ENCODE peak calls at places on chromosomes 16 and 17, in five cellular contexts. M is lung, B is AG08396, X is kidney glomerular epithelial cell, N is GM12865. Z is an unnamed sample.

GRCh38 chr16:19135896-19136438 is 22.2 kb downstream of the ITPRIPL2 start:
- DNase-seq in N (no peak), B (no peak), M (peak; percentile 49), X (no peak), Z (no peak)

GRCh38 chr16:85612191-85612800 is 826 bp upstream of the GSE1 start:
- DNase-seq in B (peak; percentile 97), N (peak; percentile 44), X (peak; percentile 88), M (peak; percentile 93), Z (peak; percentile 52)

GRCh38 chr16:58885528-58886170 is 151.5 kb upstream of the GOT2 start:
- DNase-seq in B (no peak), N (peak; percentile 16), M (no peak), X (no peak), Z (no peak)

GRCh38 chr17:68238488-68238887 is 9.4 kb upstream of the AMZ2 start:
- DNase-seq in M (no peak), X (no peak), B (no peak), N (peak; percentile 41), Z (no peak)

GRCh38 chr17:78351449-78352006 is 8.3 kb downstream of the SOCS3 start:
- DNase-seq in M (peak; percentile 92), X (no peak), N (no peak), B (peak; percentile 87), Z (no peak)

GRCh38 chr17:62216847-62217246 is 151.8 kb upstream of the MED13 start:
- DNase-seq in N (no peak), X (no peak), M (no peak), B (no peak), Z (no peak)

GRCh38 chr16:74654536-74654935 is 12.1 kb downstream of the RFWD3 start:
- DNase-seq in B (no peak), N (no peak), X (no peak), M (no peak), Z (no peak)

GRCh38 chr17:79176792-79177601 is 102.4 kb downstream of the ENGASE start:
- DNase-seq in M (no peak), B (no peak), X (no peak), N (no peak), Z (no peak)

GRCh38 chr17:1449412-1449967 is 6.5 kb downstream of the CRK start:
- DNase-seq in X (no peak), M (peak; percentile 42), N (no peak), B (no peak), Z (no peak)

GRCh38 chr17:64196626-64197025 is 66.4 kb downstream of the TEX2 start:
- DNase-seq in N (no peak), M (no peak), X (no peak), B (peak; percentile 41), Z (no peak)

GRCh38 chr16:9503251-9503986 is 412.0 kb downstream of the HAPSTR1 start:
- DNase-seq in X (no peak), B (no peak), M (no peak), N (no peak), Z (no peak)

GRCh38 chr17:3400008-3400407 is 1.8 kb upstream of the OR1E1 start:
- DNase-seq in M (no peak), B (no peak), X (no peak), N (no peak), Z (no peak)

GRCh38 chr17:81387235-81388060 is 7.8 kb upstream of the BAHCC1 start:
- DNase-seq in B (peak; percentile 82), X (no peak), M (peak; percentile 63), N (peak; percentile 18), Z (no peak)

GRCh38 chr16:11245222-11245737 is 10.7 kb downstream of the SOCS1 start:
- DNase-seq in X (no peak), M (no peak), N (no peak), B (no peak), Z (no peak)

GRCh38 chr17:61261001-61261587 is 138.5 kb upstream of the TBX2 start:
- DNase-seq in M (no peak), N (no peak), B (no peak), X (no peak), Z (no peak)

GRCh38 chr17:81976332-81977210 is 858 bp upstream of the ASPSCR1 start:
- DNase-seq in B (no peak), M (peak; percentile 48), N (peak; percentile 42), X (no peak), Z (peak; percentile 48)

GRCh38 chr17:40325156-40326013 is 16.4 kb downstream of the RARA start:
- DNase-seq in N (peak; percentile 59), X (no peak), B (no peak), M (no peak), Z (no peak)

GRCh38 chr16:69761983-69762842 is at the start of gene WWP2:
- DNase-seq in B (peak; percentile 86), M (peak; percentile 73), X (peak; percentile 38), N (peak; percentile 88), Z (peak; percentile 90)

GRCh38 chr16:19168173-19169080 is at the start of gene SYT17:
- DNase-seq in X (no peak), N (no peak), M (peak; percentile 34), B (peak; percentile 43), Z (no peak)

GRCh38 chr16:3536851-3537250 is 36.0 kb downstream of the CLUAP1 start:
- DNase-seq in B (peak; percentile 43), X (no peak), N (no peak), M (no peak), Z (no peak)

GRCh38 chr16:29028457-29029167 is 43.8 kb downstream of the LAT start:
- DNase-seq in B (no peak), N (no peak), M (no peak), X (no peak), Z (no peak)

GRCh38 chr16:27239906-27240655 is 28.5 kb downstream of the NSMCE1 start:
- DNase-seq in X (no peak), M (no peak), N (no peak), B (no peak), Z (no peak)

GRCh38 chr16:54748611-54749190 is 182.0 kb upstream of the IRX5 start:
- DNase-seq in N (no peak), X (no peak), B (no peak), M (no peak), Z (no peak)

GRCh38 chr16:67481561-67482259 is 753 bp upstream of the ATP6V0D1 start:
- DNase-seq in X (no peak), N (peak; percentile 70), M (peak; percentile 57), B (no peak), Z (peak; percentile 72)

GRCh38 chr17:8005951-8006730 is 3.7 kb downstream of the GUCY2D start:
- DNase-seq in B (peak; percentile 32), X (no peak), M (no peak), N (peak; percentile 32), Z (peak; percentile 45)

GRCh38 chr16:72282338-72282737 is 110.4 kb upstream of the PMFBP1 start:
- DNase-seq in X (no peak), N (no peak), M (no peak), B (no peak), Z (no peak)

Z was measured in OCI-LY7.